ENCODE peak calls at places on chromosomes 1 and 21, in nine cellular contexts. S is PC-3, E is MM.1S, M is hepatocyte, D is neural progenitor cell, B is omental fat pad, C is adrenal gland, O is MCF 10A, P is left lung. I is an unnamed sample.

GRCh38 chr1:34500451-34500850 is 254.4 kb upstream of the GJB5 start:
- DNase-seq in E (peak), C (peak), B (no peak), S (peak), P (no peak), M (peak), O (peak), D (peak), I (no peak)

GRCh38 chr1:58597076-58597475 is 20.0 kb upstream of the TACSTD2 start:
- DNase-seq in B (no peak), D (no peak), O (no peak), M (no peak), S (no peak), E (no peak), C (no peak), P (no peak), I (no peak)

GRCh38 chr1:78577257-78578100 is 42.8 kb upstream of the IFI44L start:
- DNase-seq in E (no peak), M (no peak), D (no peak), B (no peak), O (no peak), C (no peak), P (no peak), S (no peak), I (no peak)

GRCh38 chr1:235908742-235909520 is 42.2 kb upstream of the LYST start:
- DNase-seq in D (no peak), C (peak), S (peak), B (no peak), P (no peak), E (no peak), O (peak), M (no peak), I (no peak)

GRCh38 chr1:35386290-35386689 is 117.8 kb downstream of the ZMYM4 start:
- DNase-seq in D (no peak), B (no peak), O (no peak), C (no peak), S (no peak), M (no peak), P (no peak), E (no peak), I (no peak)

GRCh38 chr1:115839706-115840095 is 1.2 kb downstream of the NHLH2 start:
- DNase-seq in B (no peak), D (no peak), O (no peak), S (no peak), P (no peak), M (no peak), C (no peak), E (no peak), I (no peak)

GRCh38 chr21:20856926-20857325 is 141.3 kb upstream of the NCAM2 start:
- DNase-seq in C (no peak), P (no peak), S (no peak), M (peak), B (no peak), D (no peak), E (no peak), O (no peak), I (no peak)

GRCh38 chr21:34501716-34502115 is 10.3 kb downstream of the KCNE1 start:
- DNase-seq in B (no peak), P (no peak), M (no peak), S (no peak), E (no peak), C (no peak), D (no peak), O (no peak), I (no peak)

GRCh38 chr1:241423541-241424479 is 66.8 kb upstream of the RGS7 start:
- DNase-seq in S (peak), C (peak), P (no peak), O (no peak), M (peak), E (peak), B (no peak), D (peak), I (no peak)

GRCh38 chr21:17146426-17146825 is 366.4 kb upstream of the CXADR start:
- DNase-seq in M (no peak), P (no peak), S (no peak), B (no peak), C (no peak), E (no peak), D (no peak), O (no peak), I (no peak)

GRCh38 chr1:147215540-147215916 is 9.6 kb downstream of the FMO5 start:
- DNase-seq in P (no peak), O (no peak), M (no peak), B (no peak), E (no peak), S (no peak), D (no peak), C (no peak), I (no peak)

GRCh38 chr1:115828101-115829022 is 12.6 kb downstream of the NHLH2 start:
- DNase-seq in D (peak), S (no peak), O (no peak), M (peak), C (no peak), B (no peak), E (no peak), P (peak), I (no peak)

GRCh38 chr1:230186003-230186863 is 119.2 kb downstream of the GALNT2 start:
- DNase-seq in D (no peak), P (peak), M (peak), B (no peak), O (peak), E (no peak), S (peak), C (peak), I (no peak)

GRCh38 chr1:107405241-107405640 is 264.4 kb downstream of the NTNG1 start:
- DNase-seq in S (peak), D (no peak), C (no peak), P (no peak), M (no peak), E (no peak), B (no peak), O (peak), I (no peak)

GRCh38 chr1:206556748-206557635 is 49.7 kb downstream of the RASSF5 start:
- DNase-seq in B (peak), S (peak), E (peak), C (peak), P (peak), O (peak), M (peak), D (peak), I (peak)

GRCh38 chr1:53550201-53550741 is 91.1 kb downstream of the DMRTB1 start:
- DNase-seq in P (peak), M (no peak), E (no peak), B (no peak), C (peak), O (peak), D (no peak), S (no peak), I (peak)

GRCh38 chr1:25091671-25092070 is 140.6 kb downstream of the SYF2 start:
- DNase-seq in M (no peak), O (no peak), E (no peak), P (no peak), C (no peak), B (no peak), D (no peak), S (no peak), I (no peak)

GRCh38 chr1:89735449-89735848 is 85.4 kb upstream of the LRRC8D start:
- DNase-seq in O (no peak), C (no peak), E (no peak), M (no peak), P (no peak), S (no peak), B (no peak), D (no peak), I (no peak)

GRCh38 chr1:113401067-113401466 is 10.8 kb downstream of the MAGI3 start:
- DNase-seq in B (no peak), P (no peak), S (peak), D (no peak), E (no peak), M (no peak), C (no peak), O (no peak), I (no peak)

GRCh38 chr21:38448619-38449186 is 49.6 kb downstream of the ERG start:
- DNase-seq in O (no peak), D (peak), S (no peak), M (no peak), C (no peak), E (no peak), B (no peak), P (no peak), I (no peak)

GRCh38 chr1:153727463-153728304 is at the start of gene INTS3:
- DNase-seq in P (peak), S (peak), M (peak), B (peak), D (peak), C (peak), O (peak), E (peak), I (peak)
- TF ChIP-seq CTCF in P (peak), S (no peak), M (no peak), B (no peak), D (peak), C (peak), O (no peak), E (peak), I (peak)

GRCh38 chr1:41795205-41795762 is 123.4 kb downstream of the HIVEP3 start:
- DNase-seq in S (peak), E (no peak), P (peak), O (peak), D (no peak), C (no peak), M (no peak), B (no peak), I (no peak)
- TF ChIP-seq CTCF in S (peak), E (no peak), P (no peak), O (peak), D (peak), C (peak), M (peak), B (no peak), I (peak)

DNA sequence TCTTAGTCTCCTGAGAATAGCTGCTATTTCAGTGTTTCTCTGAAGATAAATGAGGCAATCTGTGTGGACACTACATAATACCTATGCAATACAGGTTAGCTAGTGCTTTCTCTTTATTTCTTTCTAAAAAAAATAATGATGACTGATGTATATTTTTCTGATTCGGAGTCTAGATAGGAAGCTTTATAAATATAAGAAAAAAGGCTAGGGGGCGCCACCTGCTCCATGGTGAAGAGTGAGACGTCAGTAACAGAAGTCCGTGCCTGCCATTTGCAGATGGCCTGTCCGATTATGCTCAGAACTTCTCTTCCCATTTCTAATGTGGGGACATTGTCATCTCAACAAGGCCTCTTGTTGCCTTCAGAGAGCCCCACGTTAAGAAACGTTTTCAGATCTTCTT is 26.4 kb downstream of the QSOX1 start:
- DNase-seq in E (no peak), D (peak), B (no peak), S (peak), C (no peak), P (peak), M (peak), O (peak), I (no peak)
- TF ChIP-seq CTCF in E (peak), D (peak), B (no peak), S (peak), C (no peak), P (no peak), M (peak), O (peak), I (peak)

DNA sequence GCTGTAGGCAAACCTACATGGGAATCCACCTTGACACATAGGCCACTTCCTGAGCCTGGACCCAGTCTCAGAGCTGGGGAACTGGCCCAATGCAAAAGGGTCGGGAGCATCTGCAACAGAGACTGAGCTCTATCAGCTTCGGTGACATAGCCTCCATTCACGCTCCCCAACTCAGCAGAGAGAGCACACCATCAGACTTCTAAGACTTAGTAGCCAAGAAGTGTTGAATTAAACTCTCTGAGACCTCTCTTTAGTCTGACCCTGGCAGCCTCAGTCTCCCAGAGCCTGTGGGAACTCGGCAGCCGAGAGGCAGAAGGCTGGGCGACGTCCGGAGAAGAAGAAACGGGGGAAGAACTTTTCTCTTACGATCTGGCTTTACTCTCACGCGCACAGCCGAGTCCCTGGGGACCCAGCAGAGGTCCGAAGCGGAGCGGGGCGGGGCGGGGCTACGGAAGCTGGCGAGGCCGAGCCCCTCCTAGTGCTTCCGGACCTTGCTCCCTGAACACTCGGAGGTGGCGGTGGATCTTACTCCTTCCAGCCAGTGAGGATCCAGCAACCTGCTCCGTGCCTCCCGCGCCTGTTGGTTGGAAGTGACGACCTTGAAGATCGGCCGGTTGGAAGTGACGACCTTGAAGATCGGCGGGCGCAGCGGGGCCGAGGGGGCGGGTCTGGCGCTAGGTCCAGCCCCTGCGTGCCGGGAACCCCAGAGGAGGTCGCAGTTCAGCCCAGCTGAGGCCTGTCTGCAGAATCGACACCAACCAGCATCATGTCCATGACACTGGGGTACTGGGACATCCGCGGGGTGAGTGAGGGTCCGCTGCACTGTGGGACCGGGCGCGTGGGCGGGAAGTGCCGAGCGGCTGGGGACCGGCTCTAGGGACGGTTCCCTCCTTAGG is at the start of gene GSTM4:
- DNase-seq in S (peak), E (peak), C (peak), O (peak), B (peak), D (peak), P (peak), M (peak), I (no peak)
- TF ChIP-seq CTCF in S (no peak), E (no peak), C (no peak), O (no peak), B (no peak), D (no peak), P (no peak), M (no peak), I (no peak)

DNA sequence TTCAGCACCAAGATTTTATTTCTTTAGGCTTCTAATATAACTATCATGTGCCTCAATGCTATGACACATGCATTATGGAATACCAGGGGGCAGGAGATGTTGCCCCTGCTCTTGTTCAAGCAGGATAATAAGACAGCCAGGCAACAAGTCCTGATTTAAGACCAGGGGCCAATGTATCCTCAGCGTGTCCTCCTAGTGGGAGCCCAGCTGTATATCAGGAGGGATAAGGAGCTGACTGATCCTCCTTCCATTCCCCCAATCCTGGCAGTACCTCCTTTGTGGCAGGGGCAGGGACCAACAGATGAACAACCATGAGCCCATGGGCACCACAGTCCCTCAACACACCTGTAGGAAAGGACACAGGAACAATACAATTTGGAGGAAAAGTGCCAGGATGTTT is 29.3 kb downstream of the SORT1 start:
- DNase-seq in P (no peak), D (no peak), B (no peak), C (no peak), O (no peak), S (no peak), E (no peak), M (no peak), I (no peak)
- TF ChIP-seq CTCF in P (no peak), D (no peak), B (no peak), C (no peak), O (no peak), S (no peak), E (no peak), M (no peak), I (no peak)

DNA sequence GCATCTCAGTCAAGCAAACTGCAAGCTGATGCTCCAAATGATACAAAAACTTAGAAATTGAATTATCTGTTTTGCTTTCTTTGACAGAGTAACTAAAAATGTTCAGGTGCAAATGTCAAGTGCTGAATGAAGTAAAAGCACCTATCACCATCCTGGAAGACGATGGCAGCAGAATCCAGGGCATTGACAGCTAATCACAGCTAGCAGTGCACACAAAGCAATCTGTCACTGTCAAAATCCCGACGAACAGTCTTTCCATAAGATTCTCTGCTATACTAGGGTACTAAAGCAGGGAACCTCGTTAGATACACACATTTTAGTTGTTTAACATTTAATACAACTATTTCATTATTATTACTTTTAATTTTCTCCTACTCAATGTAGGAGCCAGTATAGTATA is 233.3 kb downstream of the BRINP3 start:
- DNase-seq in E (no peak), O (no peak), S (no peak), M (no peak), D (no peak), C (no peak), B (no peak), P (no peak), I (no peak)
- TF ChIP-seq CTCF in E (no peak), O (no peak), S (no peak), M (no peak), D (no peak), C (no peak), B (no peak), P (no peak), I (no peak)

DNA sequence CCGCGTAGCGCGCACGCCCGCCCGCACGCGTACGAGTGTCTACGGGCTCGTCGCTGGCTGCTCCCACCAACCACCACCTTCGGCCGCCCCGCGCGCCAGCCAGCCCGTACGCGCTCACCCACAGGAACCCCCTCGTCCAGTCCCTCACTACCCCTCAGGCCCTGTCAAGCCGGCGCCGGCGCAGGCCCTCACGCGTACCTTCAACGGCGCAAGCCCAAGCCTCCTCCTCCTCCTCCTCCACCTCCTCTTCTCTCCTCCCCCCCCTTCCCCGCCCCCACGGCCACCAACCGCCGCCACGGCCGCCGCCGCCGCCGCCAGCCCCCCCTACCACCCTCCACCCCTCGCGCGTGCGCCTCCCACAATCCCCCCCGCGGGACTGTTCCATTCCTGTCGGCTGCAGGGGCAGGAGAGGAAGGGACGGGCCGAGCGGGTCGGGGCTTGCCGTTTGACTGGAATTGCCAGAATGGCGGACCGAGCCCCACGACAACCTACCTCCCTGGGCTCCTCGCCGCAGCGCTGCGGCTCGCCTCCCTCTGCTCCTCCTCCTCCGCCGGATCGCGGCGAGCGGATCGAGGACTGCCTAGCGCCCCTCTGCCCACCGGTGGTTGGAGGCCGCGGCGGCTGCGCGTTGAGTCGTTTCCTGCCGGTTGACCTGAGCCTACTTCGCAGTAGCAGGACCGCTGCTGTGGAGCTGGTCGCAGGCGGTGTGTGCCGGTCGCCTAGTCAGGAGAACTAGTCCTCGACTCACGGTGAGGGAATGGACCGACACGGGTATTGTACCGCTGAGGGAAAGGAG is at the start of gene ASH1L:
- DNase-seq in M (peak), C (peak), S (peak), O (peak), B (peak), D (peak), P (peak), E (peak), I (peak)
- TF ChIP-seq CTCF in M (no peak), C (peak), S (no peak), O (no peak), B (no peak), D (peak), P (no peak), E (no peak), I (no peak)

GRCh38 chr1:32622806-32623694 is 27.3 kb downstream of the ZBTB8OS start:
- DNase-seq in O (no peak), B (no peak), P (no peak), C (no peak), D (no peak), M (no peak), E (peak), S (no peak), I (no peak)
- TF ChIP-seq CTCF in O (no peak), B (no peak), P (no peak), C (no peak), D (no peak), M (no peak), E (no peak), S (no peak), I (no peak)

I was measured in type B pancreatic cell.